ENCODE peak calls at places on chromosomes 6 and 20, in six cellular contexts. K, U, S, M, Y and G are unnamed samples.

GRCh38 chr6:16130932-16131387 is 2.1 kb downstream of the MYLIP start:
- DNase-seq in K (no peak), U (peak; percentile 83), S (no peak), M (peak; percentile 91), Y (no peak), G (peak; percentile 41)

GRCh38 chr6:44007818-44008660 is 119.2 kb downstream of the MRPL14 start:
- DNase-seq in K (no peak), U (no peak), S (no peak), M (no peak), Y (no peak), G (no peak)

GRCh38 chr6:6509304-6509703 is 79.2 kb upstream of the LY86 start:
- DNase-seq in K (no peak), U (no peak), S (no peak), M (no peak), Y (no peak), G (no peak)

GRCh38 chr6:15522026-15522425 is 140.8 kb downstream of the DTNBP1 start:
- DNase-seq in K (no peak), U (no peak), S (no peak), M (no peak), Y (no peak), G (no peak)

GRCh38 chr6:36840471-36841461 is 1.5 kb upstream of the CPNE5 start:
- DNase-seq in K (peak; percentile 62), U (no peak), S (no peak), M (no peak), Y (peak; percentile 60), G (no peak)

GRCh38 chr6:34865107-34865506 is 22.7 kb downstream of the TAF11 start:
- DNase-seq in K (no peak), U (peak; percentile 20), S (no peak), M (peak; percentile 28), Y (no peak), G (no peak)

GRCh38 chr20:38272961-38273360 is 12.4 kb upstream of the KIAA1755 start:
- DNase-seq in K (no peak), U (peak; percentile 88), S (no peak), M (peak; percentile 91), Y (no peak), G (peak; percentile 55)

GRCh38 chr6:15663057-15663638 is 320 bp upstream of the DTNBP1 start:
- DNase-seq in K (no peak), U (peak; percentile 57), S (no peak), M (peak; percentile 65), Y (no peak), G (peak; percentile 11)

GRCh38 chr20:63101781-63102719 is 95.3 kb upstream of the BHLHE23 start:
- DNase-seq in K (peak; percentile 36), U (peak; percentile 24), S (no peak), M (peak; percentile 46), Y (peak; percentile 45), G (no peak)

GRCh38 chr20:47699804-47700203 is 85.5 kb downstream of the SULF2 start:
- DNase-seq in K (no peak), U (no peak), S (no peak), M (no peak), Y (no peak), G (no peak)

GRCh38 chr6:138422861-138423260 is 18.8 kb downstream of the HEBP2 start:
- DNase-seq in K (no peak), U (no peak), S (no peak), M (no peak), Y (no peak), G (no peak)

GRCh38 chr6:42551202-42551601 is 12.6 kb upstream of the UBR2 start:
- DNase-seq in K (no peak), U (peak; percentile 47), S (no peak), M (peak; percentile 33), Y (no peak), G (no peak)

GRCh38 chr6:47977314-47977713 is 133.7 kb downstream of the PTCHD4 start:
- DNase-seq in K (no peak), U (no peak), S (no peak), M (peak; percentile 1), Y (no peak), G (no peak)

GRCh38 chr6:148446681-148447080 is 104.0 kb downstream of the SASH1 start:
- DNase-seq in K (no peak), U (no peak), S (no peak), M (no peak), Y (no peak), G (no peak)

GRCh38 chr6:112183271-112183671 is 71.1 kb downstream of the LAMA4 start:
- DNase-seq in K (no peak), U (peak; percentile 70), S (no peak), M (peak; percentile 60), Y (no peak), G (peak; percentile 44)

GRCh38 chr6:84137051-84137375 is 90.4 kb downstream of the CEP162 start:
- DNase-seq in K (no peak), U (peak; percentile 81), S (no peak), M (peak; percentile 96), Y (no peak), G (peak; percentile 61)

GRCh38 chr6:40387871-40388264 is 199.3 kb downstream of the LRFN2 start:
- DNase-seq in K (no peak), U (no peak), S (no peak), M (no peak), Y (no peak), G (no peak)

GRCh38 chr6:13194852-13195251 is 133.5 kb downstream of the TBC1D7 start:
- DNase-seq in K (peak; percentile 24), U (peak; percentile 65), S (no peak), M (peak; percentile 87), Y (peak; percentile 36), G (peak; percentile 37)

GRCh38 chr6:46949662-46950280 is 28.0 kb upstream of the ADGRF5 start:
- DNase-seq in K (peak; percentile 71), U (no peak), S (peak; percentile 77), M (no peak), Y (no peak), G (no peak)

GRCh38 chr6:7587631-7588100 is 2.3 kb upstream of the SNRNP48 start:
- DNase-seq in K (no peak), U (peak; percentile 69), S (no peak), M (peak; percentile 42), Y (no peak), G (no peak)

GRCh38 chr6:37173573-37174195 is 3.7 kb downstream of the PIM1 start:
- DNase-seq in K (no peak), U (no peak), S (no peak), M (no peak), Y (peak; percentile 36), G (no peak)

GRCh38 chr20:58481541-58482021 is 33.6 kb downstream of the APCDD1L start:
- DNase-seq in K (peak; percentile 38), U (no peak), S (no peak), M (peak; percentile 68), Y (no peak), G (no peak)

GRCh38 chr6:72783035-72783434 is 161.2 kb downstream of the KCNQ5 start:
- DNase-seq in K (no peak), U (no peak), S (no peak), M (no peak), Y (no peak), G (no peak)
- H3K4me3 ChIP-seq in K (no peak overlapping the region), U (no peak overlapping the region), S (no peak overlapping the region), M (no peak overlapping the region), Y (no peak overlapping the region), G (no peak overlapping the region)

GRCh38 chr6:158086706-158087518 is 81.2 kb downstream of the SERAC1 start:
- DNase-seq in K (peak; percentile 44), U (no peak), S (no peak), M (peak; percentile 84), Y (peak; percentile 89), G (no peak)
- H3K4me3 ChIP-seq in K (no peak overlapping the region), U (no peak overlapping the region), S (no peak overlapping the region), M (no peak overlapping the region), Y (no peak overlapping the region), G (no peak overlapping the region)

DNA sequence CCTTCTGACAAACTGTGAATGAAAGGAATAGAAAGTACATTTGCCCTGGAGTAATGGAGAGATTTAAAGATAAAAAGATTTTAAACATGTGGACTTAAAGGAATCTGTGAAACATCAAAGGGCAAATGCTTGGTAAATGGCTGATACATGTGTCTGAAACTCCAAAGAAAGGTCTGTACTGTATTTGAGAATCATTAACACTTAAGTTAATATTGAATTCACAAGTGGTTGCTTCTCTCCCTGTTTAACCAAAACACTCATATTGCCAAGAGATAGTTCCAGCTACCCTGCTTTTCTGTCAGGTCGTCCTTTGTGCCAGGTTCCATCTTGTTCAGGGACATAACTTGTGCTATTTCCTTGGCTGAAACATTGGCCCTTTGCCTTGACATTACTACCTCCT is 171.3 kb upstream of the HS3ST5 start:
- DNase-seq in K (no peak), U (no peak), S (no peak), M (no peak), Y (no peak), G (no peak)
- H3K4me3 ChIP-seq in K (no peak overlapping the region), U (no peak overlapping the region), S (no peak overlapping the region), M (no peak overlapping the region), Y (no peak overlapping the region), G (no peak overlapping the region)

DNA sequence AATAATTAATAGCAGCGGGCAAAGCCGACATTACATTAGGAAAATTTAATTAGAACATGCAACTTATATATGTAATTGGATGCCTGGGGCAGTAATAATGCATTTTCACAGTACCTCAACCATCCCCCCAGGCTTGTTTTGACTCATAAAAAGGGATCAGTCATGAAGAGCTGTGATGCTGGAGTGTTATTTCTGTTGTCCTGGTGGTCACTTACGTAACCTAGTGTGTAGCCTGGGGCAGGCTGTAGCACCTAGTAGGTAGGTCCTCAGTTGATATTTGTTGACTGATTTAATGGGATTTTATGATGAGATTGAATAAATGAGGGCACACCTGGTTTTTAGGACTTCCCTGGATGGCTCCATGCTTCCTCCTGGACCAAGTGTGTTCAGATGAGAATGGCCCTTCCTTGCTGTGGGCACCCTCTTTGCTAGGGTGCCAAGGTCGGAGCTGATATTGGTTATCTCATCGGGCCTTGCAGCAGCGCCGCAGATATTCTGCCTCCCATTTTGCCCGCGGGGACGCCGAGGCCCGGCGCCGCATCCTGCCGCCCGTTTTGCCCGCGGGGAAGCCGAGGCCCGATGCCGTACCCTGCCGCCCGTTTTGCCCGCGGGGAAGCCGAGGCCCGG is 128.8 kb downstream of the CDH26 start:
- DNase-seq in K (no peak), U (no peak), S (no peak), M (no peak), Y (no peak), G (no peak)
- H3K4me3 ChIP-seq in K (peak overlapping the region; percentile 62), U (no peak overlapping the region), S (peak overlapping the region; percentile 39), M (no peak overlapping the region), Y (no peak overlapping the region), G (no peak overlapping the region)

GRCh38 chr6:129672345-129672691 is 37.7 kb downstream of the ARHGAP18 start:
- DNase-seq in K (no peak), U (no peak), S (no peak), M (no peak), Y (no peak), G (no peak)
- H3K4me3 ChIP-seq in K (no peak overlapping the region), U (no peak overlapping the region), S (no peak overlapping the region), M (no peak overlapping the region), Y (no peak overlapping the region), G (no peak overlapping the region)

DNA sequence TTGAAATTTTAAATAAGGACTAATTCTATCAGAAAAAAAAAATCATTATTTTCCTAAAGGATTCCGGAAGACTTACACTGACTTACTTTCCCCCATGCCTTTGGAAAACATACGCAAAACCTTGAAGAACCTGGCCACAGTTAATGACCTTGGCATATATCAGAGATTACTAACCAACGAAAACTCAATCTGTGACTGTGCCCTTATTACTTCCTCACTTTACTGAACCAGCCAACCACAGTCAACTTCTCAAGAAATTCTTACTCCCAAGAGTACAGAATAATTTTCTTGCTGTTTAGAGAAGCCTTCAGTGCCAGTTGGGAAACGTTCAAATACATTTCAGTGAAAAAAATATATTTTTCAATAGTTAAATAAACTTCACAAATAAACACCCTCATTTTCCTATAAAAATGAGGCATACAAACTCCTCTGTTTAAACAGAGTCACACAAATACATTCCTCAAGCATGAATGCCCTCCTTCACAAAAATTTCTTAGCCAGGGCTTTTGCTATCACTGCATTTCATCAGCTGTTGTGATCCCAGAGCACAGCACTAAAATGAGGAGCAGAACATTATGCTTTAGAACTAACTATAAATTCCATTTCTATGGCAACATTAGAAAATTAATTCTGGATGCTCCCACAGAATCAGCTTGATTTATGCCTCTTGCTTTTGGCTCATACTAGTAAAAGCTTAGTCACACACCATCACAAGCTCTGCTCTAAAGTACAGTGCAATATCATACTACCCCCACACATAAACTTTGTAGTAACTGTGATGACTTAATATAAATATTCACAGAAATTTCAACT is 117.6 kb downstream of the DST start:
- DNase-seq in K (no peak), U (peak; percentile 96), S (no peak), M (peak; percentile 84), Y (no peak), G (peak; percentile 84)
- H3K4me3 ChIP-seq in K (no peak overlapping the region), U (no peak overlapping the region), S (no peak overlapping the region), M (no peak overlapping the region), Y (no peak overlapping the region), G (no peak overlapping the region)